ENCODE peak calls at places on chromosomes 4 and X, in four cellular contexts. V is pancreas, L is right cardiac atrium, I is mesenchymal stem cell. G is an unnamed sample.

GRCh38 chr4:42953316-42953715 is 60.8 kb downstream of the GRXCR1 start:
- DNase-seq in I (no peak), V (no peak), L (no peak), G (no peak)

GRCh38 chr4:76235915-76236314 is 15.6 kb upstream of the FAM47E start:
- DNase-seq in L (no peak), V (peak; percentile 58), I (no peak), G (no peak)

GRCh38 chr4:38266616-38267015 is 306.4 kb downstream of the PTTG2 start:
- DNase-seq in L (no peak), V (no peak), I (peak; percentile 56), G (peak; percentile 27)

GRCh38 chr4:13642163-13642562 is 14.6 kb upstream of the BOD1L1 start:
- DNase-seq in L (no peak), I (no peak), V (no peak), G (peak; percentile 61)

GRCh38 chr4:95018845-95019244 is 261.1 kb downstream of the BMPR1B start:
- DNase-seq in V (no peak), I (no peak), L (no peak), G (no peak)

GRCh38 chrX:14235004-14235403 is 205.3 kb upstream of the GEMIN8 start:
- DNase-seq in I (no peak), V (no peak), L (no peak), G (no peak)

GRCh38 chr4:120520761-120521160 is 401.8 kb downstream of the PRDM5 start:
- DNase-seq in L (no peak), I (no peak), V (no peak), G (no peak)

GRCh38 chr4:8323947-8324555 is 54.5 kb downstream of the HTRA3 start:
- DNase-seq in V (no peak), L (no peak), I (no peak), G (peak; percentile 66)

GRCh38 chr4:137226900-137227299 is 305.4 kb downstream of the PCDH18 start:
- DNase-seq in V (no peak), L (no peak), I (peak; percentile 8), G (no peak)

GRCh38 chr4:7295917-7296660 is 103.8 kb downstream of the SORCS2 start:
- DNase-seq in I (peak; percentile 4), V (no peak), L (peak; percentile 44), G (peak; percentile 95)

GRCh38 chrX:78452356-78452755 is 124.9 kb upstream of the CYSLTR1 start:
- DNase-seq in L (no peak), I (no peak), V (no peak), G (peak; percentile 51)

GRCh38 chr4:56607926-56608325 is 73.2 kb downstream of the HOPX start:
- DNase-seq in V (no peak), L (no peak), I (no peak), G (no peak)

GRCh38 chr4:26034849-26035248 is 120.8 kb downstream of the SMIM20 start:
- DNase-seq in V (no peak), I (no peak), L (no peak), G (no peak)

GRCh38 chrX:94418065-94418464 is 744.1 kb downstream of the FAM133A start:
- DNase-seq in L (no peak), I (no peak), V (no peak), G (no peak)

GRCh38 chrX:48958635-48959094 is 1.3 kb upstream of the OTUD5 start:
- DNase-seq in L (peak; percentile 62), I (peak; percentile 79), V (peak; percentile 33), G (no peak)

GRCh38 chr4:70749313-70749712 is 27.5 kb downstream of the RUFY3 start:
- DNase-seq in L (no peak), I (no peak), V (no peak), G (no peak)

GRCh38 chr4:18464160-18464559 is 442.6 kb upstream of the LCORL start:
- DNase-seq in L (no peak), I (no peak), V (no peak), G (no peak)

GRCh38 chr4:29948451-29948850 is 771.7 kb upstream of the PCDH7 start:
- DNase-seq in L (no peak), I (no peak), V (no peak), G (no peak)

GRCh38 chr4:110854021-110854678 is 231.3 kb upstream of the PITX2 start:
- DNase-seq in L (no peak), I (peak; percentile 93), V (no peak), G (peak; percentile 75)

GRCh38 chr4:89123418-89123817 is 12.1 kb downstream of the TIGD2 start:
- DNase-seq in I (peak; percentile 53), V (no peak), L (no peak), G (no peak)

GRCh38 chr4:141458501-141458900 is 177.9 kb upstream of the IL15 start:
- DNase-seq in I (no peak), L (no peak), V (no peak), G (no peak)

GRCh38 chr4:338759-339097 is 1.1 kb downstream of the ZNF141 start:
- DNase-seq in V (no peak), I (peak; percentile 6), L (peak; percentile 13), G (no peak)

GRCh38 chr4:189979196-189980047 is 38.8 kb downstream of the FRG1 start:
- DNase-seq in V (no peak), L (no peak), I (no peak), G (no peak)

GRCh38 chrX:38561126-38561868 is at the start of gene TSPAN7:
- DNase-seq in V (peak; percentile 80), L (peak; percentile 87), I (peak; percentile 31), G (peak; percentile 86)

DNA sequence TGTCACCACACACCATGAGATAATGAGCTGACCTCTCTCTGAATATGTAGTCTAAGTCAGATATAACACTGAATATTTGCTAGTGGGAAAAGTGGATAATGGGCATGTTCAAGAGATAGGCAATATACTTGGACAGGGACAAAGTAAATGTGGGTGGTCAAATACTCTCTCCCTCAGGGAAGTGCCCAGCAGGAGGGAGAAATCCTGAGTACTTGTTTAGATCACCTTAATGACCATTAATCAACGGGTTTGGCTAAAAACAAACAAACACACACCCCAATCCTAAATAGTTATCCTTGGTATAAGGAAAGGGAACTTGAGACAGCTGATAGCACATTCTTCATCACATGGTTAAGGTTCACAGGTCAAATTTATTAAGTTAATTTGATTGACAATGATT is 933.5 kb downstream of the C4orf33 start:
- DNase-seq in I (no peak), V (no peak), L (no peak), G (no peak)
- H3K4me1 ChIP-seq in I (no peaks in the 10 kb centered on the region), V (no peaks in the 10 kb centered on the region), L (no peaks in the 10 kb centered on the region), G (no peaks in the 10 kb centered on the region)

GRCh38 chrX:46204721-46205422 is 340.3 kb downstream of the ZNF674 start:
- DNase-seq in L (no peak), V (no peak), I (no peak), G (no peak)
- H3K4me1 ChIP-seq in L (no peaks in the 10 kb centered on the region), V (no peaks in the 10 kb centered on the region), I (peaks cover 5% of the 10 kb centered on the region), G (no peaks in the 10 kb centered on the region)

DNA sequence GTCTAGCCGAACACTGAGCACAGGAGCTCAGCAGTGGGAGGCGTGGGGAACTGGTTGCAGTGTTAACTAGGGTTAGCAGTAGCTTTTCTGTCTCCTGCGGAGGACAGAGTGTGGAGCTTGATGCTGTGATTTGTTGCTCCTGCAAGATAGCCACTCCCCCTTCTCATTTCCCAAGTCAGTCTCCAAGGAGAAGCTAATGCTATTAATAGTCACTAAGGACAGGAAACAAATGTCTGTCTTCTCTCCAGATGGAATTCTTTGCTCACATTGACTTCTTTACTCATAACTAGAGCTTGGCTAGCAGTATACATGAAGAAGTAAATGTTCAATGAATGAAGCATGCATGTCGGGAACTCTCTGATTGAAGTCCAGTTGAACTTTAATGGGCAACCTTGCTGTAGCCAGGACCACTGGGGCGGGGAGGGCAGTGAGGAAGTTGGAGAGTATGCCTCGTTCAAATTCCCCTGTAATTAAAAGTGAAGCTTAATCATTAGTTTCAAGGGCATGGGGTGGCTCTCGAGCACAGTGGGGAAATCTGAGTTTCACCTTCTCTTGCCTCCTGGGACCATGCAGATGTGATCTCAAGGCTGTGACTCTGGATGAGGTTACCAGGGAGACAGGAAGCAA is 156.7 kb upstream of the SCML1 start:
- DNase-seq in I (peak; percentile 61), L (no peak), V (no peak), G (no peak)
- H3K4me1 ChIP-seq in I (peaks cover 15% of the 10 kb centered on the region), L (peaks cover 7% of the 10 kb centered on the region), V (no peaks in the 10 kb centered on the region), G (peaks cover 58% of the 10 kb centered on the region)

GRCh38 chr4:185836268-185837084 is 24.5 kb upstream of the SORBS2 start:
- DNase-seq in I (no peak), L (no peak), V (no peak), G (peak; percentile 34)
- H3K4me1 ChIP-seq in I (peaks cover 20% of the 10 kb centered on the region), L (peaks cover 15% of the 10 kb centered on the region), V (peaks cover 31% of the 10 kb centered on the region), G (peaks cover 32% of the 10 kb centered on the region)

DNA sequence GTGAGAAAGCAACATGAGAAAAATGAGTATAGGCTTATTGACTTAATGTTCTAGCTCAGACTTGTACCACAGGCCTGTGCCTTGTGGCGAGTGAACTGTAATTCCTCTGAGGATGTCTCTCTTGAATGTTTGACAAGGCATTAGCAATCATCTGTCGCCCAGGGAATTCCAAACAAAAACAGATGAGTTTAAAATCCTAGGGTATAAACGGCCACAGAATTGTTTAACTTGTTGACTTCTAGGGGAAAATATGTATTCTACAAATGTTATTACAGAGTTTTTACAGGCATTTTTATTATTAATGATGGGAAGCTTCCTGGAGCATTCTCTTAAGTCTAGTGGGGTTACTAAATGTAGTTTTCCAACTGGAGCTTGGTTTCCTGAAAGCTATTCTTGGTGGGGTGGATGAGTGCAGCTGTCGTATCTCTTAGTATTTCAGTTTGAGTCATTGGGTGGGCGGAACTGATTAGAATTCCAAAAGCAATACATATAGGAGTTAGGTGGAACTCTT is 40.6 kb downstream of the ARHGAP10 start:
- DNase-seq in L (no peak), I (peak; percentile 80), V (no peak), G (peak; percentile 92)
- H3K4me1 ChIP-seq in L (peaks cover 9% of the 10 kb centered on the region), I (peaks cover 18% of the 10 kb centered on the region), V (no peaks in the 10 kb centered on the region), G (peaks cover 46% of the 10 kb centered on the region)